ENCODE peak calls at places on chromosomes 11 and 22, in nine cellular contexts. I, C, W, U, V, O, N, Z and B are unnamed samples.

GRCh38 chr11:27234043-27234668 is 128.9 kb downstream of the CCDC34 start:
- DNase-seq in C (no peak), I (peak), Z (no peak), U (no peak), O (peak), N (peak), W (peak), V (no peak), B (no peak)

GRCh38 chr22:27317961-27318360 is 483.6 kb downstream of the MN1 start:
- DNase-seq in O (no peak), N (no peak), C (no peak), V (no peak), U (no peak), Z (no peak), W (no peak), I (no peak), B (no peak)

GRCh38 chr11:13384837-13385417 is 78.1 kb downstream of the BTBD10 start:
- DNase-seq in Z (no peak), C (no peak), N (peak), I (no peak), O (no peak), W (peak), V (peak), U (no peak), B (peak)

GRCh38 chr11:123700774-123701173 is 40.7 kb downstream of the ZNF202 start:
- DNase-seq in I (no peak), O (no peak), C (no peak), U (no peak), V (no peak), W (no peak), N (no peak), Z (no peak), B (no peak)

GRCh38 chr11:46237248-46238077 is 40.0 kb upstream of the CREB3L1 start:
- DNase-seq in U (no peak), C (no peak), I (no peak), O (no peak), N (peak), V (peak), W (peak), Z (peak), B (no peak)

GRCh38 chr11:104968856-104969776 is 742 bp upstream of the CASP4 start:
- DNase-seq in Z (peak), V (no peak), I (no peak), O (peak), C (no peak), N (peak), U (no peak), W (peak), B (no peak)

GRCh38 chr11:3092603-3093141 is 35.4 kb upstream of the CARS1 start:
- DNase-seq in U (no peak), N (no peak), C (no peak), I (no peak), W (peak), O (no peak), Z (peak), V (no peak), B (no peak)

GRCh38 chr22:30305906-30306628 is 16.8 kb upstream of the CASTOR1 start:
- DNase-seq in U (no peak), O (no peak), V (no peak), W (no peak), N (no peak), Z (no peak), C (no peak), I (no peak), B (no peak)

GRCh38 chr22:42371112-42371900 is 60.9 kb downstream of the NFAM1 start:
- DNase-seq in O (no peak), W (no peak), Z (no peak), U (no peak), N (no peak), I (no peak), C (no peak), V (no peak), B (no peak)

GRCh38 chr11:121435796-121436511 is 16.2 kb upstream of the SORL1 start:
- DNase-seq in U (no peak), C (no peak), Z (no peak), V (no peak), W (no peak), O (no peak), N (no peak), I (no peak), B (no peak)

GRCh38 chr22:50401907-50402306 is 58.8 kb downstream of the PPP6R2 start:
- DNase-seq in U (no peak), N (no peak), Z (no peak), I (no peak), C (no peak), W (no peak), O (no peak), V (no peak), B (no peak)

GRCh38 chr11:15967166-15967565 is 389.2 kb downstream of the SOX6 start:
- DNase-seq in V (no peak), Z (no peak), N (peak), U (no peak), C (no peak), I (no peak), W (no peak), O (peak), B (no peak)

GRCh38 chr22:44070029-44070428 is 45.9 kb downstream of the PARVB start:
- DNase-seq in V (no peak), Z (no peak), W (no peak), U (no peak), N (no peak), O (no peak), C (no peak), I (no peak), B (no peak)

GRCh38 chr22:40204331-40205116 is 26.8 kb downstream of the TNRC6B start:
- DNase-seq in O (no peak), C (no peak), W (peak), U (no peak), Z (peak), I (no peak), N (no peak), V (no peak), B (no peak)

GRCh38 chr11:123144707-123145106 is 50.3 kb downstream of the CLMP start:
- DNase-seq in C (no peak), N (no peak), I (no peak), O (no peak), U (no peak), V (no peak), Z (no peak), W (no peak), B (no peak)

GRCh38 chr11:102256251-102256650 is 61.0 kb upstream of the BIRC3 start:
- DNase-seq in I (no peak), N (no peak), W (peak), Z (no peak), U (no peak), V (no peak), C (no peak), O (no peak), B (no peak)

GRCh38 chr22:23063539-23064380 is 6.6 kb upstream of the GNAZ start:
- DNase-seq in Z (peak), W (no peak), V (no peak), I (no peak), U (no peak), N (peak), C (no peak), O (no peak), B (no peak)